ENCODE peak calls at places on chromosome 7, in four cellular contexts. One of them, this sample, is unnamed. For H3K27me3, the result is how much of the 10 kb centered on the place peaks cover.

GRCh38 chr7:7802531-7802930 is 84.1 kb upstream of the RPA3 start:
- DNase-seq in HepG2: no peak
- DNase-seq in K562: no peak
- DNase-seq in SK-N-SH: no peak
- DNase-seq in this sample: no peak

GRCh38 chr7:76393116-76394031 is 16.1 kb downstream of the SSC4D start:
- DNase-seq in HepG2: peak
- DNase-seq in SK-N-SH: peak
- DNase-seq in K562: peak
- DNase-seq in this sample: peak

GRCh38 chr7:155674556-155674955 is 30.1 kb downstream of the RBM33 start:
- DNase-seq in K562: no peak
- DNase-seq in HepG2: no peak
- DNase-seq in SK-N-SH: no peak
- DNase-seq in this sample: no peak

GRCh38 chr7:51034531-51035264 is 252.0 kb upstream of the GRB10 start:
- DNase-seq in SK-N-SH: no peak
- DNase-seq in K562: no peak
- DNase-seq in HepG2: no peak
- DNase-seq in this sample: no peak

GRCh38 chr7:30805081-30805691 is 34.0 kb downstream of the MINDY4 start:
- DNase-seq in SK-N-SH: no peak
- DNase-seq in K562: no peak
- DNase-seq in HepG2: no peak
- DNase-seq in this sample: no peak

GRCh38 chr7:35468606-35469005 is 214.7 kb upstream of the TBX20 start:
- DNase-seq in K562: no peak
- DNase-seq in HepG2: no peak
- DNase-seq in SK-N-SH: no peak
- DNase-seq in this sample: no peak

GRCh38 chr7:44762726-44763522 is 14.3 kb downstream of the ZMIZ2 start:
- DNase-seq in K562: no peak
- DNase-seq in HepG2: no peak
- DNase-seq in SK-N-SH: peak
- DNase-seq in this sample: no peak

GRCh38 chr7:138161600-138162081 is 85.4 kb downstream of the AKR1D1 start:
- DNase-seq in K562: peak
- DNase-seq in SK-N-SH: peak
- DNase-seq in HepG2: peak
- DNase-seq in this sample: peak

GRCh38 chr7:149209518-149210269 is 14.3 kb downstream of the ZNF282 start:
- DNase-seq in SK-N-SH: peak
- DNase-seq in K562: peak
- DNase-seq in HepG2: peak
- DNase-seq in this sample: peak

DNA sequence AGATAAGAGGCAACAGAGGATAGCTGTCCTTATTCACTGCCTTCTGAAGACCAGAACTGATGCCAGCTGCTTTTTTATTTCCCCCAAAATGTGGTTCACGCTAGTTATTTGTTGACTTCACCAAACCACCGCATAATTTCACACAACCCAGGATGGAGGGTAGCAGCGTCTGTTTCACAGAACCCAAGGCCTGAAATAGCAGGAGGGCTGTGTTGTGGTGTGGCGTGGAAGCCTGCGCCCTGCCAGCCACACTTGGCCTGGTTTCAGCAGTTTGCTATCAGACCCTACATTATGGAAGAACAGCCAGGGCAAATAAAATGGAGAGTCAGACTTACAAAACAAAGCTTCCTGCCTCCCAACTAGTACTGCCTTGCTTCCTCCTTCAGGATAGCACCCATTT is 155.4 kb downstream of the DYNC1I1 start:
- DNase-seq in K562: no peak
- DNase-seq in SK-N-SH: peak
- DNase-seq in HepG2: no peak
- DNase-seq in this sample: no peak
- TF ChIP-seq MAX in K562: no peak
- TF ChIP-seq MAX in SK-N-SH: no peak
- TF ChIP-seq MAX in HepG2: no peak
- TF ChIP-seq MAX in this sample: no peak

GRCh38 chr7:16599860-16600259 is 45.7 kb downstream of the ANKMY2 start:
- DNase-seq in HepG2: no peak
- DNase-seq in K562: no peak
- DNase-seq in SK-N-SH: no peak
- DNase-seq in this sample: no peak

GRCh38 chr7:16594061-16594460 is 51.5 kb downstream of the ANKMY2 start:
- DNase-seq in SK-N-SH: no peak
- DNase-seq in HepG2: no peak
- DNase-seq in K562: no peak
- DNase-seq in this sample: no peak

GRCh38 chr7:16592395-16592794 is 53.2 kb downstream of the ANKMY2 start:
- DNase-seq in SK-N-SH: no peak
- DNase-seq in K562: no peak
- DNase-seq in HepG2: no peak
- DNase-seq in this sample: no peak

GRCh38 chr7:16603633-16604032 is 41.9 kb downstream of the ANKMY2 start:
- DNase-seq in SK-N-SH: no peak
- DNase-seq in K562: no peak
- DNase-seq in HepG2: no peak
- DNase-seq in this sample: no peak

DNA sequence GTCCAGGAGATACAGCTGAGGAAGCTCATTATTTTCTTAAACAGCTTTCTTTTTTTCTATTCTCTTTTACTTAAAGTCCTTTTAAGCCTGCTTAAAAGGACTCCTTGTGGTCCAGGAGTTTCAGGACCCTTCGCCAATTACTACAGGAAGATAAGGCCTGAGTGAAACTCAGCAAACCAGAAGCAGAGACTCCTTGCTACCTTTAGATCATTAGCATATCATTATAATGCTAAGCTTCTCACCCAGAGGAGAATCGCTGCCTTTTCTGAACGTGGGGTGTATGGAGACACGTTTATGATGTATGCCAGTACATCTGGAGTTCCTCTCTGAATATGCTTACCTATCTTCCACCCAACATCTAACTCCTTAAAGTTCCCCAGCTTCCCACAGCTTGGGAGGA is 47.5 kb downstream of the ANKMY2 start:
- DNase-seq in K562: no peak
- DNase-seq in HepG2: no peak
- DNase-seq in SK-N-SH: no peak
- DNase-seq in this sample: no peak
- H3K27me3 ChIP-seq in K562: under half
- H3K27me3 ChIP-seq in HepG2: under half
- H3K27me3 ChIP-seq in SK-N-SH: under half
- H3K27me3 ChIP-seq in this sample: under half

GRCh38 chr7:26199301-26200112 is 1.0 kb downstream of the HNRNPA2B1 start:
- DNase-seq in HepG2: no peak
- DNase-seq in SK-N-SH: peak
- DNase-seq in K562: peak
- DNase-seq in this sample: no peak
- TF ChIP-seq REST in HepG2: no peak
- TF ChIP-seq REST in SK-N-SH: peak
- TF ChIP-seq REST in K562: no peak
- TF ChIP-seq REST in this sample: no peak

GRCh38 chr7:150369740-150370501 is 1.3 kb downstream of the REPIN1 start:
- DNase-seq in K562: no peak
- DNase-seq in SK-N-SH: peak
- DNase-seq in HepG2: no peak
- DNase-seq in this sample: no peak
- TF ChIP-seq MAX in K562: no peak
- TF ChIP-seq MAX in SK-N-SH: no peak
- TF ChIP-seq MAX in HepG2: no peak
- TF ChIP-seq MAX in this sample: no peak

DNA sequence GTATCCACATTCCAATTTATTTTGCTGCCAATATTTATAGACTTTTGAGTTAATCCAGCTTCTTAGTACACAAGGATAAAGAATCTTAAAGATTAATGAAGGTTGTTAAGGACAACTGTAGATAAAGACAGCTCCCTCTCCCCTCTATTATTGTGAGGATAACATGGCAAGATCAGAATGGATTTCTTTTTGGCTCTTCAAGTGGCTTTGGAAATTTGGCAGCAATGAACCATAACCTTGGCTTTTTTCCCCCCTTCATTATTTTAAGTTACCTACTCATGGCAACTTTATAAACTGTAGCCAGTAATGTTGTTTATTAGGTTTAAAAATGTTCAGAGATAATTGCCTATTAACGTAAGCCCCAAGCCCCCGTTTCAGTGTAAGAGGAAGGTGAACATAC is 131.1 kb upstream of the SLC26A5 start:
- DNase-seq in HepG2: no peak
- DNase-seq in K562: no peak
- DNase-seq in SK-N-SH: no peak
- DNase-seq in this sample: no peak
- H3K27me3 ChIP-seq in HepG2: under half
- H3K27me3 ChIP-seq in K562: under half
- H3K27me3 ChIP-seq in SK-N-SH: under half
- H3K27me3 ChIP-seq in this sample: under half

GRCh38 chr7:85914437-85914836 is 727.6 kb upstream of the SEMA3D start:
- DNase-seq in SK-N-SH: no peak
- DNase-seq in HepG2: no peak
- DNase-seq in K562: no peak
- DNase-seq in this sample: no peak
- TF ChIP-seq REST in SK-N-SH: no peak
- TF ChIP-seq REST in HepG2: no peak
- TF ChIP-seq REST in K562: no peak
- TF ChIP-seq REST in this sample: no peak